ENCODE peak calls at places on chromosomes 11 and 22, in seven cellular contexts. One of them, this sample, is unnamed.

GRCh38 chr11:44028816-44029506 is 18.8 kb upstream of the ACCSL start:
- DNase-seq in HEK293T: no peak
- DNase-seq in activated CD4-positive, alpha-beta T cell treated with anti-CD3 and anti-CD28 coated beads for 24 hours: no peak
- DNase-seq in HFFc6: no peak
- DNase-seq in T-helper 22 cell: no peak
- DNase-seq in aorta: no peak
- DNase-seq in trophoblast cell: no peak
- DNase-seq in this sample: no peak

GRCh38 chr11:45651841-45652745 is 13.3 kb downstream of the CHST1 start:
- DNase-seq in activated CD4-positive, alpha-beta T cell treated with anti-CD3 and anti-CD28 coated beads for 24 hours: no peak
- DNase-seq in T-helper 22 cell: no peak
- DNase-seq in trophoblast cell: no peak
- DNase-seq in HEK293T: no peak
- DNase-seq in HFFc6: no peak
- DNase-seq in aorta: peak; percentile 63
- DNase-seq in this sample: no peak

GRCh38 chr11:114440121-114440860 is 1.0 kb downstream of the REXO2 start:
- DNase-seq in activated CD4-positive, alpha-beta T cell treated with anti-CD3 and anti-CD28 coated beads for 24 hours: no peak
- DNase-seq in aorta: no peak
- DNase-seq in trophoblast cell: peak; percentile 42
- DNase-seq in T-helper 22 cell: no peak
- DNase-seq in HEK293T: peak; percentile 11
- DNase-seq in HFFc6: peak; percentile 56
- DNase-seq in this sample: no peak

GRCh38 chr11:63916837-63917684 is at the start of gene RCOR2:
- DNase-seq in trophoblast cell: peak; percentile 93
- DNase-seq in activated CD4-positive, alpha-beta T cell treated with anti-CD3 and anti-CD28 coated beads for 24 hours: peak; percentile 53
- DNase-seq in HFFc6: peak; percentile 45
- DNase-seq in HEK293T: peak; percentile 85
- DNase-seq in aorta: peak; percentile 92
- DNase-seq in T-helper 22 cell: peak; percentile 28
- DNase-seq in this sample: peak; percentile 81

GRCh38 chr11:44596541-44597276 is 31.2 kb downstream of the CD82 start:
- DNase-seq in trophoblast cell: no peak
- DNase-seq in activated CD4-positive, alpha-beta T cell treated with anti-CD3 and anti-CD28 coated beads for 24 hours: peak; percentile 56
- DNase-seq in HFFc6: no peak
- DNase-seq in HEK293T: no peak
- DNase-seq in T-helper 22 cell: peak; percentile 73
- DNase-seq in aorta: no peak
- DNase-seq in this sample: no peak

GRCh38 chr11:112023104-112023503 is 2.1 kb upstream of the DLAT start:
- DNase-seq in aorta: no peak
- DNase-seq in trophoblast cell: no peak
- DNase-seq in T-helper 22 cell: no peak
- DNase-seq in HEK293T: no peak
- DNase-seq in HFFc6: no peak
- DNase-seq in activated CD4-positive, alpha-beta T cell treated with anti-CD3 and anti-CD28 coated beads for 24 hours: no peak
- DNase-seq in this sample: no peak

GRCh38 chr22:17578129-17578754 is 14.9 kb downstream of the SLC25A18 start:
- DNase-seq in trophoblast cell: no peak
- DNase-seq in aorta: no peak
- DNase-seq in T-helper 22 cell: no peak
- DNase-seq in HFFc6: peak; percentile 53
- DNase-seq in activated CD4-positive, alpha-beta T cell treated with anti-CD3 and anti-CD28 coated beads for 24 hours: no peak
- DNase-seq in HEK293T: no peak
- DNase-seq in this sample: no peak

GRCh38 chr22:25488244-25489020 is 76.0 kb upstream of the GRK3 start:
- DNase-seq in T-helper 22 cell: no peak
- DNase-seq in HFFc6: peak; percentile 27
- DNase-seq in trophoblast cell: no peak
- DNase-seq in aorta: peak; percentile 81
- DNase-seq in activated CD4-positive, alpha-beta T cell treated with anti-CD3 and anti-CD28 coated beads for 24 hours: peak; percentile 33
- DNase-seq in HEK293T: peak; percentile 55
- DNase-seq in this sample: no peak

GRCh38 chr22:45476814-45477213 is 25.9 kb upstream of the FBLN1 start:
- DNase-seq in aorta: peak; percentile 50
- DNase-seq in HEK293T: no peak
- DNase-seq in HFFc6: peak; percentile 21
- DNase-seq in activated CD4-positive, alpha-beta T cell treated with anti-CD3 and anti-CD28 coated beads for 24 hours: no peak
- DNase-seq in T-helper 22 cell: no peak
- DNase-seq in trophoblast cell: peak; percentile 22
- DNase-seq in this sample: no peak

GRCh38 chr22:44519895-44520294 is 21.9 kb upstream of the RTL6 start:
- DNase-seq in activated CD4-positive, alpha-beta T cell treated with anti-CD3 and anti-CD28 coated beads for 24 hours: no peak
- DNase-seq in T-helper 22 cell: no peak
- DNase-seq in aorta: no peak
- DNase-seq in trophoblast cell: no peak
- DNase-seq in HEK293T: no peak
- DNase-seq in HFFc6: no peak
- DNase-seq in this sample: no peak

GRCh38 chr11:86138958-86139357 is 70.1 kb upstream of the PICALM start:
- DNase-seq in T-helper 22 cell: no peak
- DNase-seq in trophoblast cell: peak; percentile 81
- DNase-seq in aorta: no peak
- DNase-seq in HFFc6: no peak
- DNase-seq in HEK293T: no peak
- DNase-seq in activated CD4-positive, alpha-beta T cell treated with anti-CD3 and anti-CD28 coated beads for 24 hours: no peak
- DNase-seq in this sample: no peak

GRCh38 chr22:49885881-49886280 is 32.2 kb downstream of the ZBED4 start:
- DNase-seq in trophoblast cell: no peak
- DNase-seq in activated CD4-positive, alpha-beta T cell treated with anti-CD3 and anti-CD28 coated beads for 24 hours: no peak
- DNase-seq in HEK293T: no peak
- DNase-seq in T-helper 22 cell: no peak
- DNase-seq in aorta: no peak
- DNase-seq in HFFc6: no peak
- DNase-seq in this sample: no peak

GRCh38 chr22:48936391-48936790 is 891.3 kb downstream of the BRD1 start:
- DNase-seq in T-helper 22 cell: no peak
- DNase-seq in aorta: peak; percentile 15
- DNase-seq in trophoblast cell: no peak
- DNase-seq in activated CD4-positive, alpha-beta T cell treated with anti-CD3 and anti-CD28 coated beads for 24 hours: no peak
- DNase-seq in HFFc6: no peak
- DNase-seq in HEK293T: no peak
- DNase-seq in this sample: no peak

GRCh38 chr22:50702821-50703725 is 30.4 kb downstream of the SHANK3 start:
- DNase-seq in aorta: peak; percentile 40
- DNase-seq in activated CD4-positive, alpha-beta T cell treated with anti-CD3 and anti-CD28 coated beads for 24 hours: no peak
- DNase-seq in HFFc6: no peak
- DNase-seq in trophoblast cell: no peak
- DNase-seq in T-helper 22 cell: no peak
- DNase-seq in HEK293T: no peak
- DNase-seq in this sample: peak; percentile 4

GRCh38 chr22:47793304-47794101 is 1031.1 kb downstream of the TBC1D22A start:
- DNase-seq in trophoblast cell: no peak
- DNase-seq in HFFc6: no peak
- DNase-seq in HEK293T: no peak
- DNase-seq in aorta: no peak
- DNase-seq in activated CD4-positive, alpha-beta T cell treated with anti-CD3 and anti-CD28 coated beads for 24 hours: no peak
- DNase-seq in T-helper 22 cell: no peak
- DNase-seq in this sample: no peak

GRCh38 chr11:4480577-4481539 is 1.6 kb upstream of the OR52K1 start:
- DNase-seq in trophoblast cell: peak; percentile 65
- DNase-seq in HEK293T: no peak
- DNase-seq in T-helper 22 cell: no peak
- DNase-seq in activated CD4-positive, alpha-beta T cell treated with anti-CD3 and anti-CD28 coated beads for 24 hours: no peak
- DNase-seq in HFFc6: no peak
- DNase-seq in aorta: no peak
- DNase-seq in this sample: no peak

GRCh38 chr22:22408731-22409696 is 99.5 kb downstream of the ZNF280B start:
- DNase-seq in HFFc6: no peak
- DNase-seq in aorta: no peak
- DNase-seq in T-helper 22 cell: no peak
- DNase-seq in activated CD4-positive, alpha-beta T cell treated with anti-CD3 and anti-CD28 coated beads for 24 hours: no peak
- DNase-seq in HEK293T: peak; percentile 78
- DNase-seq in trophoblast cell: peak; percentile 96
- DNase-seq in this sample: peak; percentile 51

GRCh38 chr11:130520231-130520630 is 71.8 kb downstream of the ADAMTS15 start:
- DNase-seq in T-helper 22 cell: no peak
- DNase-seq in aorta: no peak
- DNase-seq in HEK293T: no peak
- DNase-seq in trophoblast cell: no peak
- DNase-seq in activated CD4-positive, alpha-beta T cell treated with anti-CD3 and anti-CD28 coated beads for 24 hours: no peak
- DNase-seq in HFFc6: no peak
- DNase-seq in this sample: no peak

GRCh38 chr22:45139693-45140092 is 24.0 kb upstream of the NUP50 start:
- DNase-seq in trophoblast cell: no peak
- DNase-seq in activated CD4-positive, alpha-beta T cell treated with anti-CD3 and anti-CD28 coated beads for 24 hours: no peak
- DNase-seq in HFFc6: no peak
- DNase-seq in HEK293T: no peak
- DNase-seq in T-helper 22 cell: no peak
- DNase-seq in aorta: no peak
- DNase-seq in this sample: no peak

GRCh38 chr22:37904572-37905533 is 1.2 kb upstream of the MICALL1 start:
- DNase-seq in activated CD4-positive, alpha-beta T cell treated with anti-CD3 and anti-CD28 coated beads for 24 hours: no peak
- DNase-seq in HEK293T: peak; percentile 66
- DNase-seq in aorta: peak; percentile 92
- DNase-seq in T-helper 22 cell: no peak
- DNase-seq in HFFc6: peak; percentile 96
- DNase-seq in trophoblast cell: peak; percentile 97
- DNase-seq in this sample: no peak

GRCh38 chr22:39244496-39245129 is at the start of gene PDGFB:
- DNase-seq in trophoblast cell: peak; percentile 72
- DNase-seq in activated CD4-positive, alpha-beta T cell treated with anti-CD3 and anti-CD28 coated beads for 24 hours: no peak
- DNase-seq in HEK293T: peak; percentile 46
- DNase-seq in T-helper 22 cell: no peak
- DNase-seq in HFFc6: no peak
- DNase-seq in aorta: no peak
- DNase-seq in this sample: no peak

GRCh38 chr11:104995001-104995408 is 26.6 kb upstream of the CASP4 start:
- DNase-seq in aorta: no peak
- DNase-seq in activated CD4-positive, alpha-beta T cell treated with anti-CD3 and anti-CD28 coated beads for 24 hours: no peak
- DNase-seq in HEK293T: no peak
- DNase-seq in HFFc6: no peak
- DNase-seq in T-helper 22 cell: no peak
- DNase-seq in trophoblast cell: no peak
- DNase-seq in this sample: no peak

GRCh38 chr11:85277693-85278092 is 349.5 kb downstream of the DLG2 start:
- DNase-seq in HEK293T: no peak
- DNase-seq in aorta: no peak
- DNase-seq in activated CD4-positive, alpha-beta T cell treated with anti-CD3 and anti-CD28 coated beads for 24 hours: no peak
- DNase-seq in T-helper 22 cell: no peak
- DNase-seq in HFFc6: no peak
- DNase-seq in trophoblast cell: no peak
- DNase-seq in this sample: no peak

GRCh38 chr11:11806586-11806985 is 35.2 kb upstream of the USP47 start:
- DNase-seq in trophoblast cell: no peak
- DNase-seq in HFFc6: no peak
- DNase-seq in activated CD4-positive, alpha-beta T cell treated with anti-CD3 and anti-CD28 coated beads for 24 hours: no peak
- DNase-seq in T-helper 22 cell: no peak
- DNase-seq in HEK293T: no peak
- DNase-seq in aorta: no peak
- DNase-seq in this sample: no peak

GRCh38 chr11:121214861-121215260 is 77.7 kb upstream of the SC5D start:
- DNase-seq in aorta: no peak
- DNase-seq in trophoblast cell: no peak
- DNase-seq in activated CD4-positive, alpha-beta T cell treated with anti-CD3 and anti-CD28 coated beads for 24 hours: no peak
- DNase-seq in T-helper 22 cell: no peak
- DNase-seq in HFFc6: no peak
- DNase-seq in HEK293T: no peak
- DNase-seq in this sample: no peak

GRCh38 chr11:16610213-16610737 is 128.2 kb upstream of the C11orf58 start:
- DNase-seq in aorta: peak; percentile 39
- DNase-seq in T-helper 22 cell: no peak
- DNase-seq in HFFc6: no peak
- DNase-seq in HEK293T: no peak
- DNase-seq in activated CD4-positive, alpha-beta T cell treated with anti-CD3 and anti-CD28 coated beads for 24 hours: no peak
- DNase-seq in trophoblast cell: no peak
- DNase-seq in this sample: no peak

GRCh38 chr11:46307785-46308341 is 30.4 kb downstream of the CREB3L1 start:
- DNase-seq in trophoblast cell: no peak
- DNase-seq in HEK293T: no peak
- DNase-seq in T-helper 22 cell: no peak
- DNase-seq in aorta: no peak
- DNase-seq in activated CD4-positive, alpha-beta T cell treated with anti-CD3 and anti-CD28 coated beads for 24 hours: no peak
- DNase-seq in HFFc6: no peak
- DNase-seq in this sample: peak; percentile 47

GRCh38 chr22:28244760-28245159 is 325.7 kb upstream of the PITPNB start:
- DNase-seq in aorta: no peak
- DNase-seq in activated CD4-positive, alpha-beta T cell treated with anti-CD3 and anti-CD28 coated beads for 24 hours: no peak
- DNase-seq in trophoblast cell: no peak
- DNase-seq in HFFc6: no peak
- DNase-seq in T-helper 22 cell: no peak
- DNase-seq in HEK293T: no peak
- DNase-seq in this sample: no peak

GRCh38 chr11:3347127-3347526 is 31.8 kb downstream of the ZNF195 start:
- DNase-seq in HEK293T: no peak
- DNase-seq in aorta: no peak
- DNase-seq in trophoblast cell: no peak
- DNase-seq in activated CD4-positive, alpha-beta T cell treated with anti-CD3 and anti-CD28 coated beads for 24 hours: no peak
- DNase-seq in HFFc6: no peak
- DNase-seq in T-helper 22 cell: no peak
- DNase-seq in this sample: no peak

GRCh38 chr11:4695442-4695841 is 2.2 kb downstream of the OR51E2 start:
- DNase-seq in aorta: no peak
- DNase-seq in HEK293T: no peak
- DNase-seq in T-helper 22 cell: no peak
- DNase-seq in HFFc6: no peak
- DNase-seq in trophoblast cell: no peak
- DNase-seq in activated CD4-positive, alpha-beta T cell treated with anti-CD3 and anti-CD28 coated beads for 24 hours: no peak
- DNase-seq in this sample: no peak

GRCh38 chr11:803770-804598 is 1.0 kb downstream of the PIDD1 start:
- DNase-seq in activated CD4-positive, alpha-beta T cell treated with anti-CD3 and anti-CD28 coated beads for 24 hours: no peak
- DNase-seq in HFFc6: no peak
- DNase-seq in aorta: no peak
- DNase-seq in T-helper 22 cell: no peak
- DNase-seq in trophoblast cell: no peak
- DNase-seq in HEK293T: no peak
- DNase-seq in this sample: no peak

GRCh38 chr11:119421941-119422504 is 949 bp downstream of the THY1 start:
- DNase-seq in HEK293T: no peak
- DNase-seq in T-helper 22 cell: no peak
- DNase-seq in activated CD4-positive, alpha-beta T cell treated with anti-CD3 and anti-CD28 coated beads for 24 hours: no peak
- DNase-seq in HFFc6: no peak
- DNase-seq in aorta: no peak
- DNase-seq in trophoblast cell: no peak
- DNase-seq in this sample: peak; percentile 51

GRCh38 chr11:117805048-117805447 is 8.0 kb upstream of the DSCAML1 start:
- DNase-seq in HFFc6: no peak
- DNase-seq in trophoblast cell: no peak
- DNase-seq in T-helper 22 cell: no peak
- DNase-seq in activated CD4-positive, alpha-beta T cell treated with anti-CD3 and anti-CD28 coated beads for 24 hours: no peak
- DNase-seq in aorta: no peak
- DNase-seq in HEK293T: no peak
- DNase-seq in this sample: no peak

GRCh38 chr11:18522388-18522787 is 4.4 kb downstream of the TSG101 start:
- DNase-seq in HFFc6: no peak
- DNase-seq in HEK293T: peak; percentile 26
- DNase-seq in activated CD4-positive, alpha-beta T cell treated with anti-CD3 and anti-CD28 coated beads for 24 hours: no peak
- DNase-seq in aorta: no peak
- DNase-seq in trophoblast cell: peak; percentile 73
- DNase-seq in T-helper 22 cell: no peak
- DNase-seq in this sample: no peak

GRCh38 chr11:72629266-72629665 is 45.0 kb downstream of the PDE2A start:
- DNase-seq in HEK293T: no peak
- DNase-seq in aorta: no peak
- DNase-seq in trophoblast cell: no peak
- DNase-seq in T-helper 22 cell: no peak
- DNase-seq in HFFc6: no peak
- DNase-seq in activated CD4-positive, alpha-beta T cell treated with anti-CD3 and anti-CD28 coated beads for 24 hours: no peak
- DNase-seq in this sample: no peak

GRCh38 chr22:46484861-46485595 is 52.4 kb downstream of the CELSR1 start:
- DNase-seq in T-helper 22 cell: no peak
- DNase-seq in activated CD4-positive, alpha-beta T cell treated with anti-CD3 and anti-CD28 coated beads for 24 hours: no peak
- DNase-seq in aorta: no peak
- DNase-seq in HEK293T: no peak
- DNase-seq in HFFc6: peak; percentile 76
- DNase-seq in trophoblast cell: peak; percentile 42
- DNase-seq in this sample: no peak

GRCh38 chr11:114202011-114202609 is 94.1 kb upstream of the NNMT start:
- DNase-seq in T-helper 22 cell: no peak
- DNase-seq in HFFc6: no peak
- DNase-seq in aorta: no peak
- DNase-seq in activated CD4-positive, alpha-beta T cell treated with anti-CD3 and anti-CD28 coated beads for 24 hours: no peak
- DNase-seq in trophoblast cell: no peak
- DNase-seq in HEK293T: no peak
- DNase-seq in this sample: no peak